ENCODE peak calls at places on chromosomes 3 and 15, in six cellular contexts. One of them, this sample, is unnamed.

GRCh38 chr15:33494306-33494705 is 183.5 kb downstream of the RYR3 start:
- DNase-seq in K562: no peak
- DNase-seq in HepG2: no peak
- DNase-seq in GM12878: no peak
- DNase-seq in H1: no peak
- DNase-seq in GM12892: no peak
- DNase-seq in this sample: no peak

GRCh38 chr3:132660745-132661067 is 577 bp downstream of the UBA5 start:
- DNase-seq in K562: peak; percentile 38
- DNase-seq in HepG2: no peak
- DNase-seq in GM12878: no peak
- DNase-seq in H1: no peak
- DNase-seq in GM12892: no peak
- DNase-seq in this sample: no peak

GRCh38 chr3:80283783-80284182 is 516.0 kb upstream of the ROBO1 start:
- DNase-seq in K562: no peak
- DNase-seq in HepG2: no peak
- DNase-seq in GM12878: no peak
- DNase-seq in H1: no peak
- DNase-seq in GM12892: no peak
- DNase-seq in this sample: no peak

GRCh38 chr3:11413071-11413470 is 140.9 kb downstream of the ATG7 start:
- DNase-seq in K562: no peak
- DNase-seq in HepG2: no peak
- DNase-seq in GM12878: no peak
- DNase-seq in H1: no peak
- DNase-seq in GM12892: no peak
- DNase-seq in this sample: no peak

GRCh38 chr3:114624676-114625181 is 330.9 kb downstream of the TIGIT start:
- DNase-seq in K562: peak; percentile 4
- DNase-seq in HepG2: peak; percentile 87
- DNase-seq in GM12878: no peak
- DNase-seq in H1: no peak
- DNase-seq in GM12892: no peak
- DNase-seq in this sample: no peak

GRCh38 chr3:159858650-159859049 is 130.0 kb upstream of the IL12A start:
- DNase-seq in K562: no peak
- DNase-seq in HepG2: no peak
- DNase-seq in GM12878: no peak
- DNase-seq in H1: no peak
- DNase-seq in GM12892: no peak
- DNase-seq in this sample: no peak

GRCh38 chr3:127426444-127427168 is 138.8 kb upstream of the PRR20G start:
- DNase-seq in K562: no peak
- DNase-seq in HepG2: no peak
- DNase-seq in GM12878: no peak
- DNase-seq in H1: no peak
- DNase-seq in GM12892: no peak
- DNase-seq in this sample: no peak

GRCh38 chr3:194397757-194398312 is 1.2 kb downstream of the GP5 start:
- DNase-seq in K562: no peak
- DNase-seq in HepG2: no peak
- DNase-seq in GM12878: no peak
- DNase-seq in H1: no peak
- DNase-seq in GM12892: no peak
- DNase-seq in this sample: no peak

GRCh38 chr3:134601539-134602439 is 49.0 kb downstream of the KY start:
- DNase-seq in K562: peak; percentile 40
- DNase-seq in HepG2: no peak
- DNase-seq in GM12878: no peak
- DNase-seq in H1: peak; percentile 29
- DNase-seq in GM12892: no peak
- DNase-seq in this sample: no peak

GRCh38 chr15:100787567-100787941 is 92.1 kb upstream of the ALDH1A3 start:
- DNase-seq in K562: no peak
- DNase-seq in HepG2: no peak
- DNase-seq in GM12878: no peak
- DNase-seq in H1: no peak
- DNase-seq in GM12892: no peak
- DNase-seq in this sample: no peak

GRCh38 chr3:144763878-144764454 is 792.3 kb downstream of the DIPK2A start:
- DNase-seq in K562: no peak
- DNase-seq in HepG2: no peak
- DNase-seq in GM12878: peak; percentile 21
- DNase-seq in H1: no peak
- DNase-seq in GM12892: no peak
- DNase-seq in this sample: no peak

GRCh38 chr3:194147679-194148078 is 11.7 kb downstream of the HES1 start:
- DNase-seq in K562: no peak
- DNase-seq in HepG2: no peak
- DNase-seq in GM12878: no peak
- DNase-seq in H1: no peak
- DNase-seq in GM12892: no peak
- DNase-seq in this sample: no peak

GRCh38 chr3:31213869-31214486 is 318.7 kb upstream of the STT3B start:
- DNase-seq in K562: no peak
- DNase-seq in HepG2: no peak
- DNase-seq in GM12878: peak; percentile 79
- DNase-seq in H1: no peak
- DNase-seq in GM12892: no peak
- DNase-seq in this sample: no peak

GRCh38 chr3:168030488-168031054 is 65.2 kb downstream of the GOLIM4 start:
- DNase-seq in K562: no peak
- DNase-seq in HepG2: no peak
- DNase-seq in GM12878: no peak
- DNase-seq in H1: no peak
- DNase-seq in GM12892: no peak
- DNase-seq in this sample: no peak

GRCh38 chr3:160150066-160150465 is 75.2 kb upstream of the C3orf80 start:
- DNase-seq in K562: no peak
- DNase-seq in HepG2: no peak
- DNase-seq in GM12878: no peak
- DNase-seq in H1: no peak
- DNase-seq in GM12892: no peak
- DNase-seq in this sample: no peak

GRCh38 chr3:100957407-100958100 is 35.7 kb downstream of the ABI3BP start:
- DNase-seq in K562: no peak
- DNase-seq in HepG2: no peak
- DNase-seq in GM12878: no peak
- DNase-seq in H1: no peak
- DNase-seq in GM12892: no peak
- DNase-seq in this sample: no peak

GRCh38 chr3:197144188-197144587 is 114.6 kb upstream of the MELTF start:
- DNase-seq in K562: no peak
- DNase-seq in HepG2: no peak
- DNase-seq in GM12878: peak; percentile 5
- DNase-seq in H1: no peak
- DNase-seq in GM12892: no peak
- DNase-seq in this sample: no peak

GRCh38 chr15:90902996-90903732 is at the start of gene MAN2A2:
- DNase-seq in K562: peak; percentile 82
- DNase-seq in HepG2: peak; percentile 15
- DNase-seq in GM12878: no peak
- DNase-seq in H1: no peak
- DNase-seq in GM12892: peak; percentile 91
- DNase-seq in this sample: peak; percentile 89

GRCh38 chr15:31326729-31327673 is at the start of gene KLF13:
- DNase-seq in K562: peak; percentile 55
- DNase-seq in HepG2: no peak
- DNase-seq in GM12878: no peak
- DNase-seq in H1: no peak
- DNase-seq in GM12892: peak; percentile 54
- DNase-seq in this sample: no peak

DNA sequence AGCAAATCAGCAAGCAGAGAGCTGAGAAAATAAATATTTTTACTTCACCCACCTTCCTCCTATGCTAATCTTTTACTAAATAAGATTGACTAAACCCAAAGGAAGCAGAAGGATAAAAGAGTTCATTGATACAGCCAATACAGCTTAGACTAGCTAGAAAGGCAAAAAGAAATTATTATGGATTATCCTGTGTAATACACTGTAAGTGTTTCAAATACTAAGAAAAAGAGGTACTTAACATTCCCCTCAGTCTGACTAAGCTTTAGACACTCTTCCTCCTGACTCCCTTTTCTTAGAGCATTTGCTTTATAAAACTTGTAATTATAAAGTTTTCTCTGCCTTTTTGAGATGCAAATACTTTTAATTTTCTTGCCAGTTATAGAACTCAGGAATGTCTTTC is 848.9 kb upstream of the CADM2 start:
- DNase-seq in K562: no peak
- DNase-seq in HepG2: no peak
- DNase-seq in GM12878: no peak
- DNase-seq in H1: no peak
- DNase-seq in GM12892: no peak
- DNase-seq in this sample: no peak
- TF ChIP-seq POLR2A in K562: no peak
- TF ChIP-seq POLR2A in HepG2: no peak
- TF ChIP-seq POLR2A in GM12878: no peak
- TF ChIP-seq POLR2A in H1: no peak
- TF ChIP-seq POLR2A in GM12892: no peak
- TF ChIP-seq POLR2A in this sample: no peak

GRCh38 chr15:82062479-82062878 is 16.7 kb upstream of the MEX3B start:
- DNase-seq in K562: no peak
- DNase-seq in HepG2: no peak
- DNase-seq in GM12878: no peak
- DNase-seq in H1: no peak
- DNase-seq in GM12892: no peak
- DNase-seq in this sample: no peak
- TF ChIP-seq TAF1 in K562: no peak
- TF ChIP-seq TAF1 in HepG2: no peak
- TF ChIP-seq TAF1 in GM12878: no peak
- TF ChIP-seq TAF1 in H1: no peak
- TF ChIP-seq TAF1 in GM12892: no peak
- TF ChIP-seq TAF1 in this sample: no peak

DNA sequence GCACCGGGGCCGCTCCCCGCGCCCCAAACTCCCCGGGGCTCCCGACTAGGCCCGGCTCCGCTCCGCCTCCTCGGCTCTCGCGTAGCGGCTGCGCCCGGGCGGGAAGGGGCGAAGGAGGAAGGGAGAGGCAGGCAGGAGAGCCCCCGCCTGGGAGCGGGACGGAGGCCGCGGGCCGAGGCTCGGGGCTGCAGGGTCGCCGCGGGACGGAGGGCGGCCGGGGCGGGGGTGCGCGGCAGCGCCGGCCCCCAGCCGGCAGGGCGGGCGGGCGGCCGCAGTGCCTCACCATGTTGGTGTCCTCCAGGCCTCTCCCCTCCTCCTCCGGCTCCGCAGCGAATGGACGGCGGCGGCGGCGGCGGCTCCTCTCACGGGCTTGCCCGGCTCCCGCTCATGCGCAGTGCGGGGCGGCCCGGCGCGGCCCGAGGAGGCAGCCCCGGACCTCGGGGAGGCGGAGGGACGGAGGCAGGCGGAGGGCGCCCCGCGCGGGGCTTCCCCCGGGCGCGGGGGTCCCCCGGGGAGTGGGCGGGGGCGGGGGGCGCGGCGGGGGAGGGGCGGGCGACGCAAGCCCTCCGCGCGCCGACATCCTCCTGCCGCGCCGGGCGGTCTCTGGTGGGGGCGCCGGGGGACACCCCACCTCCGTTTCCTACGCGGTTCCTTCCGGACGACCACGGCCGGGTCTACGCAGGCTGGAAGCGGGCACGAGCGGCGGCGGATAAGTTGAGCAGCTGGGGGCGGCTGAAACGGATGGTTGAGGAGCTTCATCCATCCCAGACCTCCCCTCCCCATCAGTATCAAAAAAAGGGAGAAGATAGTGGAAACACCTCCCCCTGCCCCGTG is at the start of gene DCUN1D1:
- DNase-seq in K562: peak; percentile 95
- DNase-seq in HepG2: peak; percentile 71
- DNase-seq in GM12878: peak; percentile 19
- DNase-seq in H1: peak; percentile 25
- DNase-seq in GM12892: peak; percentile 94
- DNase-seq in this sample: peak; percentile 96
- TF ChIP-seq POLR2A in K562: no peak
- TF ChIP-seq POLR2A in HepG2: peak; percentile 75
- TF ChIP-seq POLR2A in GM12878: peak; percentile 84
- TF ChIP-seq POLR2A in H1: peak; percentile 52
- TF ChIP-seq POLR2A in GM12892: peak; percentile 70
- TF ChIP-seq POLR2A in this sample: no peak

DNA sequence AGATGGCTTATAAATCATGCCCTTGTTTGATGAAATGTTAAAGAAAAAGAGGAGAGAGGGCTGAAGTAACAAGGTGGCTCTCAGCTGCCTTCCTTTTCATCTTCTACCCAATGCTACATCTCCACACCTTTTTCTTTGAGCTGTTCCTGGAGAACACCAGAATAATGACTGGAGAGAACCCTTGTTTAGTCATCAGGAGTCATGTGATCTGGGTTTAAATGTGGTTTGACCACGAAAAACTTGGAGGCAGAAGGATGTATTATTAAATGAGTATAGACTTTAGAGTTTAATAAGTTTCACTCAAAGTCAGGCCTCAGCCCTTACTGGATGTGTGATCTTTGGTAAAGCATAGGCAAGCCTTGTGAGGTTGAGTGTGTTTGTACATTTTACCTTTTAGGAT is 230.3 kb upstream of the TBL1XR1 start:
- DNase-seq in K562: no peak
- DNase-seq in HepG2: no peak
- DNase-seq in GM12878: no peak
- DNase-seq in H1: no peak
- DNase-seq in GM12892: no peak
- DNase-seq in this sample: no peak
- TF ChIP-seq TAF1 in K562: no peak
- TF ChIP-seq TAF1 in HepG2: no peak
- TF ChIP-seq TAF1 in GM12878: no peak
- TF ChIP-seq TAF1 in H1: no peak
- TF ChIP-seq TAF1 in GM12892: no peak
- TF ChIP-seq TAF1 in this sample: no peak

GRCh38 chr15:42735382-42736165 is 1.4 kb downstream of the CDAN1 start:
- DNase-seq in K562: no peak
- DNase-seq in HepG2: no peak
- DNase-seq in GM12878: no peak
- DNase-seq in H1: no peak
- DNase-seq in GM12892: no peak
- DNase-seq in this sample: no peak

GRCh38 chr15:42734076-42734672 is 2.8 kb downstream of the CDAN1 start:
- DNase-seq in K562: no peak
- DNase-seq in HepG2: no peak
- DNase-seq in GM12878: no peak
- DNase-seq in H1: no peak
- DNase-seq in GM12892: no peak
- DNase-seq in this sample: no peak

GRCh38 chr15:42736178-42736792 is 643 bp downstream of the CDAN1 start:
- DNase-seq in K562: peak; percentile 64
- DNase-seq in HepG2: no peak
- DNase-seq in GM12878: no peak
- DNase-seq in H1: no peak
- DNase-seq in GM12892: peak; percentile 55
- DNase-seq in this sample: peak; percentile 51

GRCh38 chr15:42737529-42738328 is 801 bp upstream of the CDAN1 start:
- DNase-seq in K562: no peak
- DNase-seq in HepG2: peak; percentile 32
- DNase-seq in GM12878: no peak
- DNase-seq in H1: no peak
- DNase-seq in GM12892: no peak
- DNase-seq in this sample: no peak

GRCh38 chr15:42736793-42737528 is at the start of gene CDAN1:
- DNase-seq in K562: peak; percentile 99
- DNase-seq in HepG2: peak; percentile 73
- DNase-seq in GM12878: no peak
- DNase-seq in H1: peak; percentile 29
- DNase-seq in GM12892: peak; percentile 99
- DNase-seq in this sample: peak; percentile 99
- TF ChIP-seq POLR2A in K562: peak; percentile 84
- TF ChIP-seq POLR2A in HepG2: peak; percentile 85
- TF ChIP-seq POLR2A in GM12878: peak; percentile 93
- TF ChIP-seq POLR2A in H1: peak; percentile 29
- TF ChIP-seq POLR2A in GM12892: peak; percentile 64
- TF ChIP-seq POLR2A in this sample: peak; percentile 58